ENCODE peak calls at places on chromosomes 11 and 22, in eight cellular contexts. A is HCT116, X is SK-N-SH, D is K562, C is NB4, V is A549, N is endothelial cell of umbilical vein, J is H1. H is an unnamed sample.
A peak's percentile ranks its signal among the peaks of the same experiment; 100 is the strongest.

GRCh38 chr11:371716-372590 is 2.7 kb downstream of the B4GALNT4 start:
- DNase-seq in V (no peak), J (no peak), D (no peak), X (no peak), N (no peak), C (no peak), A (no peak), H (no peak)

GRCh38 chr11:63866211-63866610 is 27.3 kb downstream of the MARK2 start:
- DNase-seq in X (no peak), N (no peak), D (peak; percentile 52), J (no peak), A (no peak), C (peak; percentile 82), V (no peak), H (no peak)

GRCh38 chr11:8318536-8318935 is 54.9 kb upstream of the LMO1 start:
- DNase-seq in J (no peak), D (peak; percentile 37), V (no peak), A (no peak), C (peak; percentile 13), X (no peak), N (no peak), H (peak; percentile 81)

GRCh38 chr11:122339661-122340060 is 223.6 kb upstream of the BLID start:
- DNase-seq in J (no peak), C (no peak), D (no peak), A (no peak), N (no peak), V (no peak), X (peak; percentile 14), H (no peak)

GRCh38 chr11:123608945-123609344 is 45.5 kb downstream of the SCN3B start:
- DNase-seq in V (no peak), D (no peak), A (no peak), N (no peak), C (no peak), X (no peak), J (no peak), H (no peak)

GRCh38 chr11:83612891-83613766 is 327.0 kb upstream of the CCDC90B start:
- DNase-seq in D (no peak), X (peak; percentile 19), A (no peak), C (no peak), V (no peak), J (no peak), N (no peak), H (peak; percentile 33)

GRCh38 chr22:25200967-25201366 is 1.3 kb downstream of the CRYBB3 start:
- DNase-seq in D (no peak), N (no peak), X (no peak), J (no peak), C (no peak), V (no peak), A (no peak), H (no peak)

GRCh38 chr11:126529037-126529436 is 173.6 kb downstream of the ST3GAL4 start:
- DNase-seq in X (no peak), C (no peak), J (no peak), N (no peak), A (no peak), V (no peak), D (no peak), H (no peak)

GRCh38 chr11:102869354-102869753 is 5.4 kb downstream of the MMP12 start:
- DNase-seq in J (no peak), X (no peak), C (no peak), A (no peak), N (no peak), V (peak; percentile 31), D (no peak), H (no peak)

GRCh38 chr11:129390303-129390816 is 14.7 kb downstream of the BARX2 start:
- DNase-seq in J (no peak), D (no peak), N (no peak), V (no peak), A (no peak), X (no peak), C (no peak), H (no peak)

GRCh38 chr11:111886032-111886431 is 6.7 kb downstream of the CFAP68 start:
- DNase-seq in V (no peak), J (no peak), X (no peak), A (no peak), N (no peak), D (no peak), C (no peak), H (no peak)

GRCh38 chr11:46906596-46906995 is 11.8 kb downstream of the LRP4 start:
- DNase-seq in N (peak; percentile 58), A (no peak), C (no peak), J (peak; percentile 41), V (no peak), D (peak; percentile 23), X (no peak), H (peak; percentile 46)

GRCh38 chr22:31215018-31215535 is 3.0 kb downstream of the LIMK2 start:
- DNase-seq in N (no peak), D (no peak), J (no peak), A (no peak), X (no peak), C (no peak), V (no peak), H (no peak)

GRCh38 chr11:134341805-134342571 is 10.2 kb downstream of the GLB1L2 start:
- DNase-seq in V (no peak), D (no peak), X (no peak), N (no peak), C (no peak), A (no peak), J (no peak), H (no peak)

GRCh38 chr11:5596611-5597201 is at the start of gene TRIM6:
- DNase-seq in N (peak; percentile 42), D (peak; percentile 96), A (no peak), J (no peak), C (peak; percentile 44), V (peak; percentile 84), X (no peak), H (peak; percentile 66)

GRCh38 chr11:62536301-62536957 is 10.2 kb downstream of the AHNAK start:
- DNase-seq in D (no peak), C (no peak), N (no peak), J (no peak), V (no peak), X (no peak), A (no peak), H (no peak)

GRCh38 chr11:73875380-73875779 is 1.3 kb downstream of the COA4 start:
- DNase-seq in X (no peak), J (no peak), D (no peak), N (no peak), C (peak; percentile 16), A (no peak), V (no peak), H (no peak)

GRCh38 chr11:81892770-81893635 is 840.7 kb downstream of the FAM181B start:
- DNase-seq in C (no peak), D (no peak), A (no peak), V (no peak), J (no peak), X (no peak), N (no peak), H (no peak)

GRCh38 chr11:78216571-78217287 is 28.0 kb downstream of the USP35 start:
- DNase-seq in X (no peak), J (no peak), N (no peak), A (no peak), V (peak; percentile 16), D (peak; percentile 56), C (no peak), H (no peak)

GRCh38 chr22:46481386-46481785 is 56.0 kb downstream of the CELSR1 start:
- DNase-seq in J (no peak), D (no peak), N (no peak), V (no peak), A (no peak), X (no peak), C (no peak), H (no peak)

GRCh38 chr22:30356392-30357230 is at the start of the genes CCDC157 and SF3A1:
- DNase-seq in J (peak; percentile 72), X (peak; percentile 96), D (peak; percentile 88), C (peak; percentile 93), A (peak; percentile 59), N (peak; percentile 95), V (peak; percentile 85), H (peak; percentile 91)

GRCh38 chr11:83195176-83195531 is 1.6 kb downstream of the ANKRD42 start:
- DNase-seq in J (no peak), X (peak; percentile 26), C (peak; percentile 51), N (no peak), D (peak; percentile 45), A (no peak), V (no peak), H (no peak)

GRCh38 chr11:13705710-13706109 is 37.2 kb downstream of the FAR1 start:
- DNase-seq in C (no peak), X (no peak), A (no peak), D (no peak), N (no peak), J (no peak), V (no peak), H (no peak)

GRCh38 chr11:125164422-125165110 is at the start of gene PKNOX2:
- DNase-seq in V (peak; percentile 41), C (peak; percentile 60), N (peak; percentile 65), X (peak; percentile 95), A (peak; percentile 3), D (peak; percentile 48), J (no peak), H (peak; percentile 91)
- TF ChIP-seq MAX in V (no peak), C (no peak), N (no peak), X (no peak), A (no peak), D (no peak), J (peak; percentile 43), H (no peak)

GRCh38 chr11:11425806-11426205 is 72.8 kb upstream of the CSNK2A3 start:
- DNase-seq in N (no peak), A (no peak), X (no peak), C (no peak), D (no peak), J (no peak), V (no peak), H (no peak)
- TF ChIP-seq MAX in N (no peak), A (no peak), X (no peak), C (no peak), D (no peak), J (no peak), V (no peak), H (no peak)

GRCh38 chr11:30855383-30856006 is 269.3 kb upstream of the MPPED2 start:
- DNase-seq in C (peak; percentile 3), J (no peak), A (no peak), N (peak; percentile 9), D (no peak), V (peak; percentile 9), X (peak; percentile 12), H (no peak)
- TF ChIP-seq MAX in C (no peak), J (no peak), A (no peak), N (no peak), D (no peak), V (no peak), X (no peak), H (no peak)

DNA sequence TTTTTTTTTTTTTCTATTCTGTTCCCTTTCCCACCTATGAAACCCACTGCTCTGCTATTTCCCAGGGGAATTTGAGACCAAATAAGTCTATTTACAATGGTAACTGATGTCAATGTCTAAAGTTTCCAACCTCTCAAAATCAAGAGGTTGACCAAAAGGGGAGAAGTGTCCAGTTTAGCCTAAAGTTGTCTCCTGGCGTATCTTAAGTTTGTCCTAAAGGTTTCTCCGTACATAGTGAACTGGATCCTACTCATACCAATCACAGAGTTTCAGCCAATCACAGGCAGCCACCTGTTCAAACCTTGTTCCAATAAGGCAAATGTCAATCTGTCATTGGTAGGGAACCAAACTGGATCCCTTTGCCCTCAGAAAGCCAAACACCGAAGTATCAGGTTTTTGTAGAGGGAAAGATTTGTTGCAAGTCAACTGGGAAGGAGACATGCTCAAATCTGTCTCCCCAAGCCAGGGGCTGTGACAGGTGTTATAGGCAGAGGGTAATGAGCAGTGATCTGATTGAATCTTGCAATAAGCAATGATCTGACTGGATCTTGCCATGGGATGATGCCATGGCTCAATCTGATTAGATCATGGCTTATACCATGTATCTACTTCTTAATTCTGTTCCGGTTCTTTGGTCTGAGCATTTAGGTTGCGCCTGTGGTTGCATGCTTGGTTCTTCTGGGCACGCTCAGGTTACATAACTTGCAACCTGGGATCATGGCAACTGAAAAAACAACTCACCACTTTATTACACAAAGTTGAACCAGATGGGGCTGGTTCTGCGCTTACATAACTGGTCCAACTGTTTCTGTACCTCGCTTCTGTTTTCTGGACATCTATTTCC is 1.1 kb upstream of the VPS37C start:
- DNase-seq in C (peak; percentile 58), V (peak; percentile 62), D (peak; percentile 72), A (peak; percentile 82), J (no peak), N (peak; percentile 32), X (peak; percentile 56), H (no peak)
- TF ChIP-seq MAX in C (no peak), V (no peak), D (no peak), A (peak; percentile 38), J (no peak), N (no peak), X (no peak), H (no peak)